ENCODE peak calls at places on chromosomes 6 and 20, in nine cellular contexts. One of them, this sample, is unnamed.

GRCh38 chr20:38426006-38426405 is 9.1 kb downstream of the SNHG17 start:
- DNase-seq in right cardiac atrium: no peak
- DNase-seq in left lung: peak
- DNase-seq in fibroblast of the aortic adventitia: peak
- DNase-seq in tibial artery: no peak
- DNase-seq in fibroblast of pulmonary artery: peak
- DNase-seq in lower leg skin: no peak
- DNase-seq in naive thymus-derived CD4-positive, alpha-beta T cell: no peak
- DNase-seq in spleen: no peak
- DNase-seq in this sample: peak

GRCh38 chr6:144064831-144065668 is 30.3 kb downstream of the SF3B5 start:
- DNase-seq in right cardiac atrium: no peak
- DNase-seq in left lung: no peak
- DNase-seq in fibroblast of the aortic adventitia: no peak
- DNase-seq in tibial artery: no peak
- DNase-seq in fibroblast of pulmonary artery: no peak
- DNase-seq in lower leg skin: no peak
- DNase-seq in naive thymus-derived CD4-positive, alpha-beta T cell: no peak
- DNase-seq in spleen: peak
- DNase-seq in this sample: no peak

GRCh38 chr20:3255728-3256127 is 16.7 kb upstream of the SLC4A11 start:
- DNase-seq in right cardiac atrium: no peak
- DNase-seq in left lung: no peak
- DNase-seq in fibroblast of the aortic adventitia: no peak
- DNase-seq in tibial artery: no peak
- DNase-seq in fibroblast of pulmonary artery: no peak
- DNase-seq in lower leg skin: no peak
- DNase-seq in naive thymus-derived CD4-positive, alpha-beta T cell: no peak
- DNase-seq in spleen: no peak
- DNase-seq in this sample: no peak

GRCh38 chr6:44820366-44821158 is 433.1 kb downstream of the CDC5L start:
- DNase-seq in right cardiac atrium: no peak
- DNase-seq in left lung: no peak
- DNase-seq in fibroblast of the aortic adventitia: no peak
- DNase-seq in tibial artery: no peak
- DNase-seq in fibroblast of pulmonary artery: no peak
- DNase-seq in lower leg skin: no peak
- DNase-seq in naive thymus-derived CD4-positive, alpha-beta T cell: no peak
- DNase-seq in spleen: no peak
- DNase-seq in this sample: peak

GRCh38 chr20:48750941-48751620 is 76.7 kb downstream of the PREX1 start:
- DNase-seq in right cardiac atrium: peak
- DNase-seq in left lung: peak
- DNase-seq in fibroblast of the aortic adventitia: no peak
- DNase-seq in tibial artery: no peak
- DNase-seq in fibroblast of pulmonary artery: peak
- DNase-seq in lower leg skin: no peak
- DNase-seq in naive thymus-derived CD4-positive, alpha-beta T cell: no peak
- DNase-seq in spleen: peak
- DNase-seq in this sample: no peak

GRCh38 chr20:4091332-4092135 is 76.2 kb upstream of the RNF24 start:
- DNase-seq in right cardiac atrium: peak
- DNase-seq in left lung: no peak
- DNase-seq in fibroblast of the aortic adventitia: peak
- DNase-seq in tibial artery: no peak
- DNase-seq in fibroblast of pulmonary artery: peak
- DNase-seq in lower leg skin: peak
- DNase-seq in naive thymus-derived CD4-positive, alpha-beta T cell: peak
- DNase-seq in spleen: peak
- DNase-seq in this sample: peak

GRCh38 chr20:63745961-63746765 is 6.6 kb downstream of the SLC2A4RG start:
- DNase-seq in right cardiac atrium: no peak
- DNase-seq in left lung: no peak
- DNase-seq in fibroblast of the aortic adventitia: no peak
- DNase-seq in tibial artery: no peak
- DNase-seq in fibroblast of pulmonary artery: no peak
- DNase-seq in lower leg skin: no peak
- DNase-seq in naive thymus-derived CD4-positive, alpha-beta T cell: no peak
- DNase-seq in spleen: no peak
- DNase-seq in this sample: no peak

GRCh38 chr20:14232650-14233049 is 104.8 kb downstream of the FLRT3 start:
- DNase-seq in right cardiac atrium: no peak
- DNase-seq in left lung: no peak
- DNase-seq in fibroblast of the aortic adventitia: peak
- DNase-seq in tibial artery: no peak
- DNase-seq in fibroblast of pulmonary artery: no peak
- DNase-seq in lower leg skin: no peak
- DNase-seq in naive thymus-derived CD4-positive, alpha-beta T cell: no peak
- DNase-seq in spleen: no peak
- DNase-seq in this sample: no peak

GRCh38 chr20:10322073-10323012 is 103.7 kb downstream of the SNAP25 start:
- DNase-seq in right cardiac atrium: no peak
- DNase-seq in left lung: no peak
- DNase-seq in fibroblast of the aortic adventitia: no peak
- DNase-seq in tibial artery: no peak
- DNase-seq in fibroblast of pulmonary artery: no peak
- DNase-seq in lower leg skin: no peak
- DNase-seq in naive thymus-derived CD4-positive, alpha-beta T cell: no peak
- DNase-seq in spleen: no peak
- DNase-seq in this sample: no peak

GRCh38 chr20:47349365-47350180 is 6.9 kb downstream of the ZMYND8 start:
- DNase-seq in right cardiac atrium: no peak
- DNase-seq in left lung: no peak
- DNase-seq in fibroblast of the aortic adventitia: peak
- DNase-seq in tibial artery: no peak
- DNase-seq in fibroblast of pulmonary artery: peak
- DNase-seq in lower leg skin: no peak
- DNase-seq in naive thymus-derived CD4-positive, alpha-beta T cell: no peak
- DNase-seq in spleen: no peak
- DNase-seq in this sample: no peak

GRCh38 chr20:61823242-61823641 is 242.4 kb downstream of the TAF4 start:
- DNase-seq in right cardiac atrium: no peak
- DNase-seq in left lung: no peak
- DNase-seq in fibroblast of the aortic adventitia: no peak
- DNase-seq in tibial artery: no peak
- DNase-seq in fibroblast of pulmonary artery: no peak
- DNase-seq in lower leg skin: no peak
- DNase-seq in naive thymus-derived CD4-positive, alpha-beta T cell: no peak
- DNase-seq in spleen: no peak
- DNase-seq in this sample: no peak

GRCh38 chr6:45445749-45446454 is 68.2 kb upstream of the SUPT3H start:
- DNase-seq in right cardiac atrium: peak
- DNase-seq in left lung: peak
- DNase-seq in fibroblast of the aortic adventitia: peak
- DNase-seq in tibial artery: peak
- DNase-seq in fibroblast of pulmonary artery: peak
- DNase-seq in lower leg skin: peak
- DNase-seq in naive thymus-derived CD4-positive, alpha-beta T cell: no peak
- DNase-seq in spleen: no peak
- DNase-seq in this sample: peak

GRCh38 chr6:140566706-140567330 is 1192.4 kb upstream of the CITED2 start:
- DNase-seq in right cardiac atrium: no peak
- DNase-seq in left lung: no peak
- DNase-seq in fibroblast of the aortic adventitia: peak
- DNase-seq in tibial artery: no peak
- DNase-seq in fibroblast of pulmonary artery: peak
- DNase-seq in lower leg skin: no peak
- DNase-seq in naive thymus-derived CD4-positive, alpha-beta T cell: no peak
- DNase-seq in spleen: no peak
- DNase-seq in this sample: peak

GRCh38 chr6:83615025-83615999 is 93.6 kb downstream of the SNAP91 start:
- DNase-seq in right cardiac atrium: no peak
- DNase-seq in left lung: no peak
- DNase-seq in fibroblast of the aortic adventitia: peak
- DNase-seq in tibial artery: no peak
- DNase-seq in fibroblast of pulmonary artery: peak
- DNase-seq in lower leg skin: no peak
- DNase-seq in naive thymus-derived CD4-positive, alpha-beta T cell: peak
- DNase-seq in spleen: peak
- DNase-seq in this sample: peak

GRCh38 chr6:113690255-113690956 is 166.7 kb upstream of the MARCKS start:
- DNase-seq in right cardiac atrium: no peak
- DNase-seq in left lung: no peak
- DNase-seq in fibroblast of the aortic adventitia: peak
- DNase-seq in tibial artery: no peak
- DNase-seq in fibroblast of pulmonary artery: peak
- DNase-seq in lower leg skin: no peak
- DNase-seq in naive thymus-derived CD4-positive, alpha-beta T cell: no peak
- DNase-seq in spleen: no peak
- DNase-seq in this sample: peak

GRCh38 chr20:18225652-18226051 is 62.7 kb upstream of the ZNF133 start:
- DNase-seq in right cardiac atrium: no peak
- DNase-seq in left lung: no peak
- DNase-seq in fibroblast of the aortic adventitia: peak
- DNase-seq in tibial artery: no peak
- DNase-seq in fibroblast of pulmonary artery: peak
- DNase-seq in lower leg skin: no peak
- DNase-seq in naive thymus-derived CD4-positive, alpha-beta T cell: no peak
- DNase-seq in spleen: no peak
- DNase-seq in this sample: peak

GRCh38 chr6:143940011-143940597 is 68.0 kb downstream of the PLAGL1 start:
- DNase-seq in right cardiac atrium: no peak
- DNase-seq in left lung: no peak
- DNase-seq in fibroblast of the aortic adventitia: peak
- DNase-seq in tibial artery: no peak
- DNase-seq in fibroblast of pulmonary artery: peak
- DNase-seq in lower leg skin: no peak
- DNase-seq in naive thymus-derived CD4-positive, alpha-beta T cell: peak
- DNase-seq in spleen: no peak
- DNase-seq in this sample: peak

GRCh38 chr6:39339557-39340555 is 17.4 kb upstream of the KCNK16 start:
- DNase-seq in right cardiac atrium: peak
- DNase-seq in left lung: peak
- DNase-seq in fibroblast of the aortic adventitia: no peak
- DNase-seq in tibial artery: no peak
- DNase-seq in fibroblast of pulmonary artery: no peak
- DNase-seq in lower leg skin: no peak
- DNase-seq in naive thymus-derived CD4-positive, alpha-beta T cell: no peak
- DNase-seq in spleen: peak
- DNase-seq in this sample: peak

GRCh38 chr6:75211920-75212590 is 6.2 kb upstream of the COL12A1 start:
- DNase-seq in right cardiac atrium: no peak
- DNase-seq in left lung: no peak
- DNase-seq in fibroblast of the aortic adventitia: no peak
- DNase-seq in tibial artery: no peak
- DNase-seq in fibroblast of pulmonary artery: peak
- DNase-seq in lower leg skin: no peak
- DNase-seq in naive thymus-derived CD4-positive, alpha-beta T cell: no peak
- DNase-seq in spleen: no peak
- DNase-seq in this sample: no peak

GRCh38 chr6:169212436-169212835 is 41.2 kb downstream of the THBS2 start:
- DNase-seq in right cardiac atrium: no peak
- DNase-seq in left lung: no peak
- DNase-seq in fibroblast of the aortic adventitia: no peak
- DNase-seq in tibial artery: no peak
- DNase-seq in fibroblast of pulmonary artery: peak
- DNase-seq in lower leg skin: no peak
- DNase-seq in naive thymus-derived CD4-positive, alpha-beta T cell: no peak
- DNase-seq in spleen: no peak
- DNase-seq in this sample: no peak

GRCh38 chr20:6665161-6665560 is 102.3 kb upstream of the BMP2 start:
- DNase-seq in right cardiac atrium: no peak
- DNase-seq in left lung: no peak
- DNase-seq in fibroblast of the aortic adventitia: no peak
- DNase-seq in tibial artery: no peak
- DNase-seq in fibroblast of pulmonary artery: no peak
- DNase-seq in lower leg skin: no peak
- DNase-seq in naive thymus-derived CD4-positive, alpha-beta T cell: no peak
- DNase-seq in spleen: no peak
- DNase-seq in this sample: no peak

GRCh38 chr20:25750765-25751696 is 54.4 kb upstream of the ZNF337 start:
- DNase-seq in right cardiac atrium: peak
- DNase-seq in left lung: peak
- DNase-seq in fibroblast of the aortic adventitia: peak
- DNase-seq in tibial artery: no peak
- DNase-seq in fibroblast of pulmonary artery: peak
- DNase-seq in lower leg skin: no peak
- DNase-seq in naive thymus-derived CD4-positive, alpha-beta T cell: peak
- DNase-seq in spleen: peak
- DNase-seq in this sample: peak

GRCh38 chr6:2448826-2449571 is 203.6 kb upstream of the GMDS start:
- DNase-seq in right cardiac atrium: peak
- DNase-seq in left lung: no peak
- DNase-seq in fibroblast of the aortic adventitia: peak
- DNase-seq in tibial artery: no peak
- DNase-seq in fibroblast of pulmonary artery: peak
- DNase-seq in lower leg skin: no peak
- DNase-seq in naive thymus-derived CD4-positive, alpha-beta T cell: no peak
- DNase-seq in spleen: no peak
- DNase-seq in this sample: peak
- H3K4me3 ChIP-seq in right cardiac atrium: peak
- H3K4me3 ChIP-seq in left lung: peak
- H3K4me3 ChIP-seq in fibroblast of the aortic adventitia: no peak
- H3K4me3 ChIP-seq in tibial artery: peak
- H3K4me3 ChIP-seq in fibroblast of pulmonary artery: peak
- H3K4me3 ChIP-seq in lower leg skin: no peak
- H3K4me3 ChIP-seq in naive thymus-derived CD4-positive, alpha-beta T cell: no peak
- H3K4me3 ChIP-seq in spleen: no peak
- H3K4me3 ChIP-seq in this sample: peak

DNA sequence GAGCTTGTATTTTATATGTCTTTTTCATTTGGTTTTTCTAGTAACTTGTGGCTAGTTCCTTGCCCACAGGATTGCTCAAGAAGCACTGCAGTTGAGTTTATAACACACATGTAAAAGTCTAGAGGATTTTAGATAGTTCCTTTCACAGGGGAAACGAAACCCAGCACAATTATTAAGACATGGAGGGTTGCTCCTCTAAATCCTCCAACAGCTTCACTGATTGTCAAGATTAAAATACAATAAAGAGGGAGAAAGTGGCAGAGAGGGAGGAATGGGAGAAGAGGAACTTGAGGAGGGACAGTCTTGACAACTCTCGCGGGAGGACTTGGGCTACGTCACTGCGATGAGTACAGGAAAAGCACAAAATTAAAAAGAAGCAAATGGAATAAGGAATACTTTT is 9.7 kb upstream of the TBC1D7 start:
- DNase-seq in right cardiac atrium: peak
- DNase-seq in left lung: no peak
- DNase-seq in fibroblast of the aortic adventitia: no peak
- DNase-seq in tibial artery: no peak
- DNase-seq in fibroblast of pulmonary artery: no peak
- DNase-seq in lower leg skin: no peak
- DNase-seq in naive thymus-derived CD4-positive, alpha-beta T cell: no peak
- DNase-seq in spleen: no peak
- DNase-seq in this sample: no peak
- H3K4me3 ChIP-seq in right cardiac atrium: no peak
- H3K4me3 ChIP-seq in left lung: no peak
- H3K4me3 ChIP-seq in fibroblast of the aortic adventitia: no peak
- H3K4me3 ChIP-seq in tibial artery: no peak
- H3K4me3 ChIP-seq in fibroblast of pulmonary artery: no peak
- H3K4me3 ChIP-seq in lower leg skin: no peak
- H3K4me3 ChIP-seq in naive thymus-derived CD4-positive, alpha-beta T cell: no peak
- H3K4me3 ChIP-seq in spleen: no peak
- H3K4me3 ChIP-seq in this sample: no peak

GRCh38 chr20:53760025-53760441 is 166.4 kb upstream of the ZNF217 start:
- DNase-seq in right cardiac atrium: no peak
- DNase-seq in left lung: no peak
- DNase-seq in fibroblast of the aortic adventitia: no peak
- DNase-seq in tibial artery: no peak
- DNase-seq in fibroblast of pulmonary artery: no peak
- DNase-seq in lower leg skin: no peak
- DNase-seq in naive thymus-derived CD4-positive, alpha-beta T cell: no peak
- DNase-seq in spleen: no peak
- DNase-seq in this sample: no peak
- H3K4me3 ChIP-seq in right cardiac atrium: no peak
- H3K4me3 ChIP-seq in left lung: no peak
- H3K4me3 ChIP-seq in fibroblast of the aortic adventitia: no peak
- H3K4me3 ChIP-seq in tibial artery: no peak
- H3K4me3 ChIP-seq in fibroblast of pulmonary artery: no peak
- H3K4me3 ChIP-seq in lower leg skin: no peak
- H3K4me3 ChIP-seq in naive thymus-derived CD4-positive, alpha-beta T cell: no peak
- H3K4me3 ChIP-seq in spleen: no peak
- H3K4me3 ChIP-seq in this sample: no peak

GRCh38 chr6:160267102-160267501 is 8.5 kb upstream of the SLC22A2 start:
- DNase-seq in right cardiac atrium: no peak
- DNase-seq in left lung: no peak
- DNase-seq in fibroblast of the aortic adventitia: no peak
- DNase-seq in tibial artery: no peak
- DNase-seq in fibroblast of pulmonary artery: no peak
- DNase-seq in lower leg skin: no peak
- DNase-seq in naive thymus-derived CD4-positive, alpha-beta T cell: no peak
- DNase-seq in spleen: no peak
- DNase-seq in this sample: no peak
- H3K4me3 ChIP-seq in right cardiac atrium: no peak
- H3K4me3 ChIP-seq in left lung: no peak
- H3K4me3 ChIP-seq in fibroblast of the aortic adventitia: no peak
- H3K4me3 ChIP-seq in tibial artery: no peak
- H3K4me3 ChIP-seq in fibroblast of pulmonary artery: no peak
- H3K4me3 ChIP-seq in lower leg skin: no peak
- H3K4me3 ChIP-seq in naive thymus-derived CD4-positive, alpha-beta T cell: no peak
- H3K4me3 ChIP-seq in spleen: no peak
- H3K4me3 ChIP-seq in this sample: no peak

This sample was measured in mammary epithelial cell.